ENCODE peak calls at places on chromosomes 6 and 20, in seven cellular contexts. L is activated CD4-positive, CD25-positive, alpha-beta regulatory T cell; C is epithelial cell of esophagus; A is A172; V is left colon; K is nephron progenitor cell; S is HTR-8/SVneo. N is an unnamed sample.

GRCh38 chr6:22764521-22764920 is 195.2 kb downstream of the HDGFL1 start:
- DNase-seq in L (no peak), C (peak; percentile 30), A (no peak), V (no peak), K (no peak), S (no peak), N (peak; percentile 6)

GRCh38 chr6:123091091-123091895 is 95.3 kb downstream of the CLVS2 start:
- DNase-seq in L (no peak), C (peak; percentile 95), A (peak; percentile 48), V (no peak), K (no peak), S (no peak), N (no peak)

GRCh38 chr6:123681957-123682462 is 45.3 kb upstream of the TRDN start:
- DNase-seq in L (no peak), C (no peak), A (no peak), V (no peak), K (no peak), S (no peak), N (no peak)

GRCh38 chr6:46954819-46955520 is 33.2 kb upstream of the ADGRF5 start:
- DNase-seq in L (no peak), C (peak; percentile 82), A (no peak), V (no peak), K (no peak), S (peak; percentile 40), N (no peak)

GRCh38 chr20:18287546-18287914 is 797 bp upstream of the ZNF133 start:
- DNase-seq in L (no peak), C (no peak), A (no peak), V (peak; percentile 48), K (peak; percentile 8), S (no peak), N (no peak)

GRCh38 chr6:43150051-43150751 is 20.9 kb upstream of the SRF start:
- DNase-seq in L (no peak), C (no peak), A (no peak), V (no peak), K (no peak), S (no peak), N (no peak)

GRCh38 chr20:9617940-9618339 is 103.5 kb downstream of the LAMP5 start:
- DNase-seq in L (no peak), C (peak; percentile 78), A (peak; percentile 43), V (no peak), K (peak; percentile 11), S (peak; percentile 28), N (peak; percentile 84)

GRCh38 chr6:35919827-35920751 is 809 bp downstream of the SRPK1 start:
- DNase-seq in L (no peak), C (peak; percentile 89), A (peak; percentile 38), V (peak; percentile 60), K (peak; percentile 40), S (no peak), N (peak; percentile 47)

GRCh38 chr6:20102674-20103073 is 109.6 kb downstream of the MBOAT1 start:
- DNase-seq in L (no peak), C (no peak), A (no peak), V (no peak), K (no peak), S (no peak), N (no peak)

GRCh38 chr20:44908987-44909871 is 631 bp upstream of the PABPC1L start:
- DNase-seq in L (no peak), C (no peak), A (no peak), V (no peak), K (no peak), S (no peak), N (no peak)

GRCh38 chr6:50829898-50830439 is 11.3 kb downstream of the TFAP2B start:
- DNase-seq in L (no peak), C (no peak), A (no peak), V (no peak), K (no peak), S (no peak), N (no peak)

GRCh38 chr20:17768267-17768666 is 68.5 kb downstream of the BANF2 start:
- DNase-seq in L (no peak), C (no peak), A (no peak), V (no peak), K (no peak), S (no peak), N (no peak)

GRCh38 chr6:20280288-20280621 is 68.0 kb upstream of the MBOAT1 start:
- DNase-seq in L (no peak), C (no peak), A (no peak), V (no peak), K (no peak), S (no peak), N (no peak)

GRCh38 chr6:9401936-9402335 is 966.6 kb upstream of the SLC35B3 start:
- DNase-seq in L (no peak), C (no peak), A (no peak), V (no peak), K (no peak), S (no peak), N (no peak)

GRCh38 chr6:37517411-37517812 is 17.7 kb upstream of the CCDC167 start:
- DNase-seq in L (peak; percentile 20), C (no peak), A (no peak), V (no peak), K (no peak), S (no peak), N (no peak)

GRCh38 chr6:151005896-151006632 is 140.6 kb downstream of the MTHFD1L start:
- DNase-seq in L (no peak), C (no peak), A (no peak), V (no peak), K (no peak), S (no peak), N (no peak)

GRCh38 chr6:152746172-152746553 is 4.4 kb upstream of the VIP start:
- DNase-seq in L (no peak), C (peak; percentile 95), A (peak; percentile 77), V (no peak), K (no peak), S (peak; percentile 5), N (peak; percentile 61)

GRCh38 chr6:30747300-30747687 is 2.9 kb upstream of the IER3 start:
- DNase-seq in L (no peak), C (peak; percentile 26), A (no peak), V (no peak), K (no peak), S (no peak), N (no peak)

GRCh38 chr6:88166901-88167624 is 916 bp upstream of the CNR1 start:
- DNase-seq in L (no peak), C (no peak), A (no peak), V (peak; percentile 31), K (peak; percentile 40), S (no peak), N (no peak)

GRCh38 chr20:41631826-41632225 is 13.6 kb upstream of the CHD6 start:
- DNase-seq in L (no peak), C (no peak), A (peak; percentile 70), V (no peak), K (no peak), S (no peak), N (peak; percentile 91)

GRCh38 chr6:146889303-146889702 is 290.5 kb downstream of the ADGB start:
- DNase-seq in L (no peak), C (no peak), A (no peak), V (no peak), K (no peak), S (no peak), N (no peak)

GRCh38 chr6:84466521-84466920 is 239.1 kb upstream of the CEP162 start:
- DNase-seq in L (no peak), C (peak; percentile 67), A (peak; percentile 73), V (no peak), K (no peak), S (peak; percentile 12), N (peak; percentile 81)